ENCODE peak calls at places on chromosome 18, in eight cellular contexts. G is transverse colon, C is IMR-90, A is esophagus muscularis mucosa, X is GM12878, D is prostate gland, N is thyroid gland, P is heart left ventricle. T is an unnamed sample. For H3K36me3, the result is how much of the 10 kb centered on the place peaks cover.

GRCh38 chr18:8933714-8934284 is 168.7 kb upstream of the NDUFV2 start:
- DNase-seq in G (no peak), D (no peak), X (no peak), N (no peak), C (peak), A (no peak), P (no peak), T (no peak)

GRCh38 chr18:48835119-48835518 is 115.6 kb downstream of the SMAD7 start:
- DNase-seq in P (no peak), D (no peak), A (no peak), X (no peak), G (no peak), N (no peak), C (no peak), T (peak)

GRCh38 chr18:77087391-77088141 is 45.0 kb downstream of the MBP start:
- DNase-seq in G (peak), C (no peak), D (no peak), A (no peak), P (no peak), X (no peak), N (peak), T (no peak)

GRCh38 chr18:13463526-13463925 is 245.0 kb downstream of the LDLRAD4 start:
- DNase-seq in A (no peak), C (no peak), N (no peak), G (no peak), D (no peak), P (no peak), X (no peak), T (no peak)

GRCh38 chr18:23498877-23499570 is 4.3 kb upstream of the RMC1 start:
- DNase-seq in P (peak), D (peak), N (peak), A (no peak), G (peak), C (peak), X (no peak), T (peak)

GRCh38 chr18:37709740-37710139 is 144.1 kb upstream of the CELF4 start:
- DNase-seq in D (no peak), P (no peak), C (no peak), N (no peak), X (no peak), A (no peak), G (no peak), T (no peak)

GRCh38 chr18:24659837-24660720 is 199.6 kb downstream of the HRH4 start:
- DNase-seq in G (peak), A (peak), C (peak), P (peak), D (no peak), X (no peak), N (no peak), T (peak)

GRCh38 chr18:63249781-63250180 is 69.8 kb downstream of the BCL2 start:
- DNase-seq in G (peak), P (no peak), X (no peak), C (no peak), A (peak), D (peak), N (no peak), T (peak)

GRCh38 chr18:70261141-70261788 is 27.6 kb upstream of the SOCS6 start:
- DNase-seq in P (no peak), G (no peak), D (no peak), X (no peak), N (no peak), A (peak), C (no peak), T (no peak)

GRCh38 chr18:21739604-21740473 is 753 bp upstream of the MIB1 start:
- DNase-seq in G (no peak), N (no peak), X (no peak), C (no peak), D (no peak), A (no peak), P (peak), T (peak)

GRCh38 chr18:159037-159652 is 788 bp downstream of the USP14 start:
- DNase-seq in P (no peak), D (no peak), N (no peak), A (no peak), C (peak), G (no peak), X (no peak), T (no peak)

GRCh38 chr18:37521500-37522465 is 43.8 kb downstream of the CELF4 start:
- DNase-seq in X (no peak), N (no peak), C (no peak), A (no peak), P (no peak), D (no peak), G (no peak), T (no peak)

GRCh38 chr18:43668866-43669265 is 391.6 kb upstream of the SYT4 start:
- DNase-seq in D (no peak), X (no peak), C (no peak), G (no peak), A (no peak), P (no peak), N (no peak), T (no peak)

GRCh38 chr18:78805840-78806239 is 173.8 kb upstream of the SALL3 start:
- DNase-seq in C (no peak), D (no peak), A (no peak), G (no peak), X (no peak), N (no peak), P (no peak), T (no peak)

GRCh38 chr18:21262979-21263378 is 20.9 kb downstream of the GREB1L start:
- DNase-seq in P (no peak), N (no peak), X (no peak), D (no peak), C (no peak), G (no peak), A (no peak), T (no peak)

GRCh38 chr18:21038201-21038600 is 73.4 kb downstream of the ROCK1 start:
- DNase-seq in G (no peak), X (no peak), D (no peak), C (no peak), N (no peak), A (no peak), P (no peak), T (no peak)

GRCh38 chr18:8963876-8964275 is 138.6 kb upstream of the NDUFV2 start:
- DNase-seq in C (no peak), G (no peak), X (no peak), A (no peak), N (no peak), D (no peak), P (no peak), T (no peak)

GRCh38 chr18:40375811-40376210 is 1579.2 kb upstream of the PIK3C3 start:
- DNase-seq in G (no peak), D (no peak), X (no peak), N (no peak), P (no peak), A (no peak), C (peak), T (no peak)

GRCh38 chr18:35580748-35581534 is 599 bp upstream of the GALNT1 start:
- DNase-seq in N (peak), D (peak), P (peak), C (peak), X (no peak), A (no peak), G (peak), T (peak)

GRCh38 chr18:23384778-23385736 is 68.0 kb upstream of the RIOK3 start:
- DNase-seq in P (no peak), D (no peak), N (no peak), G (peak), X (no peak), A (no peak), C (no peak), T (no peak)

GRCh38 chr18:23902396-23902795 is 112.2 kb upstream of the TTC39C start:
- DNase-seq in X (no peak), N (peak), A (peak), P (no peak), D (no peak), C (no peak), G (no peak), T (no peak)

GRCh38 chr18:22279741-22280452 is 110.5 kb downstream of the GATA6 start:
- DNase-seq in X (no peak), N (no peak), D (no peak), A (no peak), C (peak), G (no peak), P (no peak), T (no peak)

GRCh38 chr18:70907673-70908072 is 618.8 kb downstream of the SOCS6 start:
- DNase-seq in X (no peak), G (no peak), D (no peak), N (no peak), C (no peak), A (no peak), P (no peak), T (no peak)

GRCh38 chr18:39701839-39702238 is 2136.2 kb upstream of the CELF4 start:
- DNase-seq in P (no peak), X (no peak), A (no peak), N (no peak), D (no peak), C (peak), G (no peak), T (no peak)

GRCh38 chr18:49886891-49887764 is 73.8 kb upstream of the ACAA2 start:
- DNase-seq in X (no peak), C (no peak), N (no peak), G (no peak), P (no peak), A (no peak), D (no peak), T (no peak)

GRCh38 chr18:22524783-22525182 is 107.1 kb upstream of the CTAGE1 start:
- DNase-seq in N (no peak), X (no peak), A (no peak), G (no peak), P (no peak), C (peak), D (no peak), T (no peak)

GRCh38 chr18:59951591-59951990 is 51.8 kb downstream of the PMAIP1 start:
- DNase-seq in D (no peak), A (no peak), X (no peak), P (no peak), C (no peak), N (no peak), G (no peak), T (no peak)

GRCh38 chr18:27970321-27970720 is 206.6 kb downstream of the CDH2 start:
- DNase-seq in G (no peak), P (no peak), A (no peak), N (no peak), X (no peak), D (no peak), C (no peak), T (no peak)

GRCh38 chr18:5456577-5457466 is 87.0 kb downstream of the EPB41L3 start:
- DNase-seq in D (no peak), C (peak), P (no peak), X (no peak), N (no peak), A (no peak), G (no peak), T (peak)

GRCh38 chr18:28823506-28824182 is 646.7 kb upstream of the CDH2 start:
- DNase-seq in X (no peak), A (no peak), C (no peak), P (no peak), D (no peak), N (no peak), G (no peak), T (no peak)

GRCh38 chr18:14086459-14087231 is 45.6 kb downstream of the ZNF519 start:
- DNase-seq in A (no peak), C (peak), D (no peak), G (no peak), N (no peak), P (no peak), X (no peak), T (peak)

GRCh38 chr18:51235011-51235789 is 37.7 kb upstream of the MEX3C start:
- DNase-seq in A (no peak), G (no peak), P (no peak), N (no peak), C (no peak), D (no peak), X (no peak), T (no peak)

GRCh38 chr18:35634376-35634775 is 52.8 kb downstream of the GALNT1 start:
- DNase-seq in C (no peak), X (no peak), A (no peak), P (no peak), D (no peak), G (no peak), N (no peak), T (no peak)

GRCh38 chr18:55988537-55988936 is 400.5 kb upstream of the TCF4 start:
- DNase-seq in D (no peak), N (no peak), X (no peak), C (peak), G (no peak), A (no peak), P (peak), T (no peak)

GRCh38 chr18:23871410-23871809 is 143.1 kb upstream of the TTC39C start:
- DNase-seq in D (no peak), N (no peak), G (peak), A (peak), C (no peak), X (peak), P (peak), T (no peak)

GRCh38 chr18:9810994-9811393 is 74.8 kb upstream of the TXNDC2 start:
- DNase-seq in X (no peak), N (no peak), G (no peak), P (no peak), C (no peak), A (no peak), D (no peak), T (no peak)

DNA sequence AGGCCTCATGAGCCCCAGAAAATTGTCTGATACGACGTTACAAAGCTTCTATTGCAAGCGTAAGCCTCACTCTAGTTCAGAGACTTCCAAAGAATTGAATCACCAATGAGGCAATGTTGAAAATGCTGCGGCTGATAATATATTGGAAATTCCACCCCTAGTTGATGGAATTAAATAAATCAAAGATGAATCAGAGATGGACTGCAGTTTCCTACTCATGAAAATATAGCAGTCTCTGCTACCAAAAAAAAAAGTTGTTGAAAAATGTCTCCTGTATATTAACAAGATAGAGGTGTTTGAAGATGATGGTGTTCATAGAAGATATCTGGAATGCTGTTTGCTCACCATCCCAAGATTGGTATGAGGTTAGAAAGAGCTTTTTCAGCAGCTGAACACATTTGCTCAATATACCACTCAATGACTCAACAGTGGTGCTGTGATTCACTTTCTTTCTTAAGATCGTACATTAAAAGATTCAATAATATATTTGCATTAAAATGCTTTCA is 99.8 kb upstream of the ARHGAP28 start:
- DNase-seq in G (no peak), D (no peak), N (no peak), P (no peak), A (no peak), C (peak), X (no peak), T (no peak)
- H3K36me3 ChIP-seq in G (under half), D (under half), N (under half), P (under half), A (under half), C (under half), X (under half), T (under half)

GRCh38 chr18:3177902-3178687 is 41.7 kb downstream of the MYOM1 start:
- DNase-seq in P (peak), G (peak), C (peak), X (peak), N (no peak), A (no peak), D (no peak), T (peak)
- TF ChIP-seq POLR2A in P (no peak), G (peak), C (no peak), X (peak), N (no peak), A (no peak), D (no peak), T (no peak)

GRCh38 chr18:74512321-74513053 is 16.3 kb downstream of the CNDP2 start:
- DNase-seq in C (no peak), D (no peak), X (no peak), P (no peak), G (no peak), N (no peak), A (no peak), T (no peak)
- H3K36me3 ChIP-seq in C (half or more), D (under half), X (under half), P (half or more), G (under half), N (half or more), A (half or more), T (half or more)

GRCh38 chr18:58557013-58557435 is 71.9 kb downstream of the ALPK2 start:
- DNase-seq in D (no peak), P (peak), A (no peak), X (peak), N (peak), C (no peak), G (no peak), T (no peak)
- TF ChIP-seq POLR2A in D (no peak), P (no peak), A (no peak), X (no peak), N (no peak), C (no peak), G (no peak), T (no peak)